ENCODE peak calls at places on chromosome 1, in five cellular contexts. J is IMR-90; N is activated effector memory CD4-positive, alpha-beta T cell treated with Interleukin-2 at 50 U/mL for 16 hours; D is endothelial cell; Q is Calu3. U is an unnamed sample.

GRCh38 chr1:182718311-182718710 is 33.9 kb upstream of the RGS8 start:
- DNase-seq in D (no peak), N (no peak), J (no peak), Q (no peak), U (no peak)

GRCh38 chr1:179929955-179930798 is 24.4 kb upstream of the CEP350 start:
- DNase-seq in J (no peak), D (no peak), Q (no peak), N (no peak), U (no peak)

GRCh38 chr1:86648255-86648654 is 56.1 kb upstream of the SH3GLB1 start:
- DNase-seq in Q (peak; percentile 26), J (peak; percentile 80), D (no peak), N (no peak), U (no peak)

GRCh38 chr1:94327001-94327685 is 89.8 kb upstream of the ARHGAP29 start:
- DNase-seq in J (peak; percentile 41), N (no peak), D (peak; percentile 82), Q (peak; percentile 56), U (no peak)

GRCh38 chr1:94927405-94928175 is 680 bp upstream of the CNN3 start:
- DNase-seq in Q (no peak), J (peak; percentile 67), D (no peak), N (no peak), U (no peak)

GRCh38 chr1:53024117-53024516 is 37.9 kb upstream of the PODN start:
- DNase-seq in D (no peak), N (no peak), Q (no peak), J (no peak), U (no peak)

GRCh38 chr1:112557385-112557784 is 48.6 kb downstream of the WNT2B start:
- DNase-seq in D (no peak), Q (no peak), N (no peak), J (peak; percentile 62), U (no peak)

GRCh38 chr1:57748696-57749095 is 324.8 kb upstream of the DAB1 start:
- DNase-seq in J (no peak), Q (no peak), N (no peak), D (no peak), U (no peak)

GRCh38 chr1:58249729-58250586 is 296.6 kb downstream of the OMA1 start:
- DNase-seq in N (no peak), Q (no peak), J (peak; percentile 11), D (peak; percentile 47), U (no peak)

GRCh38 chr1:168709407-168709891 is 19.6 kb downstream of the DPT start:
- DNase-seq in N (no peak), Q (peak; percentile 26), D (no peak), J (peak; percentile 4), U (no peak)

GRCh38 chr1:226688056-226688748 is 50.9 kb downstream of the ITPKB start:
- DNase-seq in N (no peak), J (no peak), Q (no peak), D (no peak), U (no peak)

GRCh38 chr1:222629921-222630535 is 12.1 kb downstream of the MIA3 start:
- DNase-seq in Q (no peak), N (no peak), D (no peak), J (peak; percentile 52), U (no peak)

U was measured in T-helper 17 cell.